ENCODE peak calls at places on chromosomes 12 and 14, in nine cellular contexts. R, J, X, G, I, F, V, Y and Q are unnamed samples.
A peak's percentile ranks its signal among the peaks of the same experiment; 100 is the strongest.

GRCh38 chr12:57476162-57476992 is 3.3 kb downstream of the ARHGAP9 start:
- DNase-seq in R (no peak), J (no peak), X (peak; percentile 75), G (no peak), I (no peak), F (peak; percentile 70), V (peak; percentile 77), Y (no peak), Q (peak; percentile 28)

GRCh38 chr12:55727643-55728184 is 1.1 kb downstream of the CD63 start:
- DNase-seq in R (no peak), J (no peak), X (no peak), G (peak; percentile 64), I (no peak), F (no peak), V (no peak), Y (no peak), Q (peak; percentile 17)

GRCh38 chr14:100723135-100723883 is 3.4 kb upstream of the DLK1 start:
- DNase-seq in R (no peak), J (no peak), X (no peak), G (no peak), I (no peak), F (no peak), V (no peak), Y (no peak), Q (no peak)

GRCh38 chr14:90375934-90376333 is 20.9 kb upstream of the CALM1 start:
- DNase-seq in R (no peak), J (no peak), X (no peak), G (no peak), I (no peak), F (no peak), V (no peak), Y (no peak), Q (no peak)

GRCh38 chr12:58306266-58306995 is 365.1 kb downstream of the ATP23 start:
- DNase-seq in R (no peak), J (no peak), X (no peak), G (no peak), I (no peak), F (no peak), V (no peak), Y (no peak), Q (no peak)

GRCh38 chr12:106301241-106301610 is 1.3 kb upstream of the TCP11L2 start:
- DNase-seq in R (no peak), J (no peak), X (no peak), G (peak; percentile 59), I (no peak), F (no peak), V (no peak), Y (no peak), Q (no peak)

GRCh38 chr12:40065636-40066035 is 40.2 kb downstream of the SLC2A13 start:
- DNase-seq in R (no peak), J (no peak), X (no peak), G (no peak), I (no peak), F (no peak), V (no peak), Y (no peak), Q (no peak)

GRCh38 chr14:104268725-104269436 is 130.5 kb downstream of the KIF26A start:
- DNase-seq in R (no peak), J (no peak), X (no peak), G (no peak), I (no peak), F (no peak), V (no peak), Y (no peak), Q (no peak)

GRCh38 chr14:32764131-32764530 is 174.5 kb upstream of the NPAS3 start:
- DNase-seq in R (no peak), J (no peak), X (no peak), G (no peak), I (no peak), F (no peak), V (no peak), Y (no peak), Q (no peak)

GRCh38 chr12:119406811-119407210 is 72.3 kb downstream of the CCDC60 start:
- DNase-seq in R (no peak), J (no peak), X (no peak), G (no peak), I (no peak), F (no peak), V (no peak), Y (no peak), Q (no peak)

GRCh38 chr12:54684636-54685630 is 36.8 kb upstream of the DCD start:
- DNase-seq in R (no peak), J (no peak), X (no peak), G (no peak), I (no peak), F (no peak), V (no peak), Y (no peak), Q (no peak)

GRCh38 chr12:98329589-98329988 is 185.8 kb upstream of the TMPO start:
- DNase-seq in R (no peak), J (no peak), X (no peak), G (no peak), I (no peak), F (no peak), V (no peak), Y (no peak), Q (no peak)

GRCh38 chr12:104680506-104680905 is 223.8 kb downstream of the CHST11 start:
- DNase-seq in R (no peak), J (no peak), X (no peak), G (no peak), I (no peak), F (peak; percentile 14), V (no peak), Y (no peak), Q (no peak)

GRCh38 chr14:97113339-97113738 is 316.2 kb downstream of the VRK1 start:
- DNase-seq in R (no peak), J (no peak), X (no peak), G (no peak), I (peak; percentile 26), F (no peak), V (no peak), Y (no peak), Q (no peak)

GRCh38 chr12:122003646-122004611 is 17.8 kb upstream of the BCL7A start:
- DNase-seq in R (no peak), J (no peak), X (no peak), G (peak; percentile 88), I (no peak), F (peak; percentile 86), V (peak; percentile 54), Y (no peak), Q (no peak)

GRCh38 chr14:38108681-38109080 is 99.0 kb upstream of the SSTR1 start:
- DNase-seq in R (no peak), J (no peak), X (no peak), G (peak; percentile 13), I (no peak), F (no peak), V (no peak), Y (no peak), Q (no peak)